ENCODE peak calls at places on chromosomes 4 and X, in seven cellular contexts. U, F, N, V, O, B and S are unnamed samples.

GRCh38 chr4:40254961-40255721 is 58.3 kb downstream of the RHOH start:
- DNase-seq in B (no peak), N (no peak), U (no peak), F (no peak), O (no peak), V (no peak), S (no peak)

GRCh38 chr4:157270108-157270507 is 49.6 kb downstream of the GRIA2 start:
- DNase-seq in V (no peak), O (no peak), U (no peak), B (no peak), N (no peak), F (no peak), S (no peak)

GRCh38 chr4:95124906-95125504 is 367.2 kb downstream of the BMPR1B start:
- DNase-seq in O (peak), N (no peak), U (no peak), F (peak), B (no peak), V (no peak), S (no peak)

GRCh38 chr4:103085555-103086196 is 9.1 kb upstream of the SLC9B2 start:
- DNase-seq in V (no peak), F (no peak), N (no peak), U (no peak), O (no peak), B (no peak), S (no peak)

GRCh38 chr4:17324431-17324830 is 187.5 kb downstream of the QDPR start:
- DNase-seq in O (peak), B (no peak), V (no peak), F (peak), N (peak), U (no peak), S (no peak)

GRCh38 chr4:186405957-186406356 is 140.0 kb downstream of the F11 start:
- DNase-seq in O (no peak), V (no peak), U (no peak), N (no peak), B (no peak), F (no peak), S (no peak)

GRCh38 chr4:55554453-55555030 is 7.8 kb upstream of the CLOCK start:
- DNase-seq in U (no peak), F (no peak), V (no peak), B (no peak), N (no peak), O (no peak), S (no peak)

GRCh38 chr4:6347511-6348045 is 77.9 kb downstream of the WFS1 start:
- DNase-seq in B (no peak), U (peak), O (no peak), F (no peak), V (no peak), N (no peak), S (no peak)

GRCh38 chr4:101357751-101358150 is 10.4 kb upstream of the PPP3CA start:
- DNase-seq in V (no peak), N (no peak), B (no peak), F (no peak), U (no peak), O (no peak), S (no peak)

GRCh38 chr4:7909966-7910720 is 29.5 kb downstream of the AFAP1 start:
- DNase-seq in O (no peak), V (no peak), N (no peak), U (no peak), F (no peak), B (no peak), S (no peak)

GRCh38 chr4:184536070-184536880 is 61.9 kb upstream of the IRF2 start:
- DNase-seq in U (no peak), F (no peak), V (no peak), N (no peak), B (no peak), O (no peak), S (no peak)

GRCh38 chr4:28948501-28948900 is 1771.7 kb upstream of the PCDH7 start:
- DNase-seq in U (no peak), B (no peak), N (no peak), V (no peak), F (no peak), O (no peak), S (no peak)

GRCh38 chr4:169662226-169662625 is 41.8 kb downstream of the CLCN3 start:
- DNase-seq in B (no peak), O (no peak), V (no peak), N (no peak), F (no peak), U (no peak), S (no peak)

GRCh38 chr4:30840571-30840970 is 120.4 kb downstream of the PCDH7 start:
- DNase-seq in F (no peak), N (no peak), O (no peak), B (no peak), U (no peak), V (no peak), S (no peak)

GRCh38 chr4:46649390-46649789 is 259.5 kb upstream of the GABRA2 start:
- DNase-seq in O (no peak), U (no peak), V (no peak), F (no peak), N (no peak), B (no peak), S (no peak)

GRCh38 chr4:56261027-56261426 is 126.3 kb downstream of the AASDH start:
- DNase-seq in V (no peak), U (no peak), N (no peak), B (no peak), O (no peak), F (no peak), S (no peak)

GRCh38 chrX:153820601-153821000 is 9.7 kb downstream of the PDZD4 start:
- DNase-seq in F (no peak), U (no peak), O (no peak), V (no peak), B (no peak), N (no peak), S (no peak)

GRCh38 chr4:140005699-140006098 is 148.3 kb downstream of the MAML3 start:
- DNase-seq in V (no peak), U (no peak), B (no peak), N (no peak), O (no peak), F (no peak), S (no peak)

GRCh38 chr4:127124919-127125318 is 507.8 kb upstream of the INTU start:
- DNase-seq in N (no peak), O (no peak), U (no peak), B (no peak), V (no peak), F (no peak), S (no peak)

GRCh38 chrX:125131146-125131545 is 188.5 kb upstream of the TEX13C start:
- DNase-seq in B (no peak), N (no peak), O (no peak), V (no peak), F (no peak), U (no peak), S (no peak)

GRCh38 chr4:13980317-13980716 is 352.8 kb upstream of the BOD1L1 start:
- DNase-seq in U (no peak), N (no peak), F (no peak), B (no peak), O (no peak), V (no peak), S (no peak)

GRCh38 chrX:9882669-9883446 is 84.3 kb upstream of the CLDN34 start:
- DNase-seq in F (no peak), B (no peak), O (no peak), V (no peak), U (no peak), N (no peak), S (no peak)

GRCh38 chr4:14345356-14345775 is 656.9 kb upstream of the CPEB2 start:
- DNase-seq in V (no peak), N (no peak), B (no peak), U (no peak), O (peak), F (no peak), S (no peak)

GRCh38 chr4:2742081-2742822 is 13.9 kb downstream of the TNIP2 start:
- DNase-seq in U (no peak), N (no peak), F (no peak), V (peak), O (no peak), B (no peak), S (no peak)

GRCh38 chrX:155997436-155997835 is at the start of gene IL9R:
- DNase-seq in B (no peak), N (no peak), F (peak), V (no peak), O (no peak), U (no peak), S (no peak)

GRCh38 chrX:8864151-8864550 is 63.0 kb upstream of the FAM9A start:
- DNase-seq in N (no peak), O (no peak), U (no peak), V (no peak), F (no peak), B (no peak), S (no peak)

GRCh38 chrX:39729834-39730670 is 367.7 kb downstream of the BCOR start:
- DNase-seq in N (no peak), B (no peak), F (no peak), O (no peak), U (no peak), V (no peak), S (peak)

GRCh38 chr4:26238426-26238781 is 82.4 kb upstream of the RBPJ start:
- DNase-seq in F (no peak), O (no peak), U (no peak), V (no peak), N (no peak), B (no peak), S (no peak)

GRCh38 chr4:25320374-25321172 is 8.0 kb downstream of the ZCCHC4 start:
- DNase-seq in U (no peak), O (no peak), N (no peak), V (no peak), B (no peak), F (no peak), S (no peak)

GRCh38 chr4:12729384-12729783 is 754.8 kb downstream of the RAB28 start:
- DNase-seq in U (no peak), N (no peak), O (no peak), F (no peak), V (no peak), B (no peak), S (no peak)

GRCh38 chr4:16617416-16617815 is 281.0 kb downstream of the LDB2 start:
- DNase-seq in V (no peak), U (no peak), N (no peak), B (no peak), O (no peak), F (no peak), S (no peak)

GRCh38 chr4:148980782-148981181 is 538.6 kb upstream of the NR3C2 start:
- DNase-seq in U (no peak), O (no peak), F (no peak), B (no peak), N (no peak), V (no peak), S (no peak)

GRCh38 chrX:34578237-34578636 is 78.8 kb downstream of the TMEM47 start:
- DNase-seq in O (no peak), N (no peak), B (no peak), F (no peak), V (no peak), U (no peak), S (no peak)
- TF ChIP-seq CTCF in O (peak), N (peak), B (no peak), F (no peak), V (peak), U (peak), S (no peak)

DNA sequence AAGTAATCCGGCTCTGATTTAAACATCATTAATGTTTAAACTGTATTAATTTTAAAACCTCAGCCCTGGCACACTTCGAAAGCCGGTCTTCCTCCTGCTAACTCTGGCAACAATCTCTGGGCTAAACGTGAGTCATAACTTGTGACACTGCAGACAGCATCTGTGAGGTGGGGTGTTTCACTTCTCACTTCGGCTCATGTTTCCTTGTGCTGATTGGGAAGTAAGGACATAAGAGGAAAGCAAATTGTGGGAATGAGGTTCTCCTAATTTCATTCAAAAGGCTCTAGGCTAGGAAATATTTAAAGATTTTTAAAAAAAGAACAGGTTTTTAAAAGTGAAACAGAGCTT is 139.9 kb upstream of the USP9X start:
- DNase-seq in V (no peak), F (no peak), B (no peak), U (no peak), N (peak), O (peak), S (no peak)
- H3K27ac ChIP-seq in V (no peak), F (no peak), B (peak), U (peak), N (no peak), O (no peak), S (peak)

GRCh38 chrX:15673970-15674369 is 9.4 kb upstream of the CLTRN start:
- DNase-seq in N (no peak), O (no peak), B (no peak), U (no peak), V (no peak), F (no peak), S (no peak)
- H3K4me3 ChIP-seq in N (peak), O (no peak), B (peak), U (peak), V (peak), F (peak), S (peak)

DNA sequence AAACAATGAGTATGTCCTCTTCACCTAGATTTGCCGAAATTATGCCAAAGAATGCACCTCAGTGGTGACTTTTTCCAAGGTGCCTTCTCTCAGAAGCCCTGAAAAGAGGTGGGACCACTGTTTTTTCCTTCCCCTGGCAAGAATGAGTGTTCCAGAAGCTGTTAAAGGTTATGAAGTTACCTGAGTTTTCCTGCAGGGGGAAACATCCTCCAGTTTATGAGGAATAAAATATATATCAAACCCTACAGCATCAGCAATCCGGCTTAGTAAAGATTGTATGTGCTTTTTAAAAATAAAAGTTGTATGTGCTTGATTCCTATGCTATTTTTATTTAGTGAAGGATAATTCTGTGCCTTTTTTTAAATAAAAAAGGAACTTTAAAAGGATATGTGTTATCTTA is 73.3 kb downstream of the RBM46 start:
- DNase-seq in N (no peak), O (no peak), U (no peak), F (no peak), B (no peak), V (no peak), S (no peak)
- TF ChIP-seq CTCF in N (no peak), O (no peak), U (no peak), F (peak), B (no peak), V (no peak), S (no peak)

DNA sequence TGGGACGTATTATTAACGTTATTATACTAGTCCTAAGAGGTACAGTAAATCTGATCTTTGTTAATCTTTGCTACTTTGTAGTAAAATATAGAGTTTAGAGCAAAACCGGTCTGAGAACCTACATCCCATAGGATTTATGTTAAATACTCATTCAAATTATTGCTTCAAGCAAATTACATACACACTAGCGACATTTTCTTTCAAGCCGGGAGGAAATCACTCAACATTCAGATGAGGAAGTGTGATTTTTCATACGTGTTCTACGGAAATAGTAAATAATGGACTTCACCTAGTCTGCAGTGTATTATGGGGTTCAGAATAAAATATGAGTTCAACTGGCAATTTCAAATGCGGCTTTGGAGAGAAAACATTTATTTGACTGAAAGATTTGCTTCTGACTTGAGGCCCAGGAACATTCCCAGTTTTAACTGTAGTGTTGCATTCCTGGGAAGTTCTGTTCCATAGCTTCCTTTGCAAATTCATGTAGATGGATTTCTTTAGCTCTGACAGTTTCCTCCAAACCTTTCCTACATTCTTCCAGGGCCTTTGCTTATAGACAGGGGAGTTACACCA is 5.2 kb upstream of the HAND2 start:
- DNase-seq in U (no peak), B (no peak), V (no peak), O (no peak), N (no peak), F (no peak), S (no peak)
- H3K27ac ChIP-seq in U (no peak), B (no peak), V (no peak), O (no peak), N (no peak), F (no peak), S (no peak)